ENCODE peak calls at places on chromosomes 7 and 10, in four cellular contexts. K is activated T-helper 1 cell treated with Interleukin-2 at 50 U/mL for 16 hours; G is left ventricle myocardium inferior; L is naive thymus-derived CD8-positive, alpha-beta T cell. F is an unnamed sample.
A peak's percentile ranks its signal among the peaks of the same experiment; 100 is the strongest.

GRCh38 chr7:125927556-125927955 is 997.9 kb upstream of the POT1 start:
- DNase-seq in G (no peak), K (no peak), L (no peak), F (no peak)

GRCh38 chr10:105844653-105845052 is 1203.6 kb downstream of the SORCS3 start:
- DNase-seq in G (no peak), K (no peak), L (no peak), F (no peak)

GRCh38 chr10:95864906-95865813 is 42.6 kb upstream of the CC2D2B start:
- DNase-seq in L (peak; percentile 32), K (no peak), G (no peak), F (peak; percentile 50)

GRCh38 chr10:14384096-14384730 is 53.5 kb upstream of the FRMD4A start:
- DNase-seq in K (no peak), L (no peak), G (no peak), F (no peak)

GRCh38 chr7:102258073-102258748 is 28.5 kb upstream of the SH2B2 start:
- DNase-seq in G (no peak), K (no peak), L (no peak), F (no peak)

GRCh38 chr10:101287922-101288638 is 58.8 kb upstream of the LBX1 start:
- DNase-seq in G (no peak), K (no peak), L (no peak), F (peak; percentile 86)

GRCh38 chr10:131964298-131964697 is 17.4 kb downstream of the BNIP3 start:
- DNase-seq in G (no peak), L (no peak), K (no peak), F (no peak)

GRCh38 chr7:13832346-13832745 is 157.1 kb downstream of the ETV1 start:
- DNase-seq in G (no peak), L (no peak), K (no peak), F (no peak)

GRCh38 chr10:34413920-34414319 is 401.2 kb downstream of the PARD3 start:
- DNase-seq in G (no peak), L (no peak), K (no peak), F (no peak)

GRCh38 chr7:142582351-142582750 is 166.9 kb upstream of the PRSS1 start:
- DNase-seq in L (no peak), G (no peak), K (no peak), F (no peak)

GRCh38 chr7:156545989-156546388 is 94.6 kb upstream of the RNF32 start:
- DNase-seq in L (no peak), K (no peak), G (no peak), F (no peak)

GRCh38 chr10:17143055-17143690 is 13.6 kb upstream of the CUBN start:
- DNase-seq in L (no peak), G (no peak), K (no peak), F (no peak)

GRCh38 chr10:47031251-47031952 is 120.2 kb downstream of the PTPN20 start:
- DNase-seq in G (no peak), L (no peak), K (no peak), F (peak; percentile 22)

GRCh38 chr7:30074422-30075030 is 46.3 kb downstream of the PLEKHA8 start:
- DNase-seq in L (peak; percentile 6), G (no peak), K (no peak), F (no peak)

GRCh38 chr10:104333037-104333727 is 5.1 kb downstream of the ITPRIP start:
- DNase-seq in L (peak; percentile 90), G (no peak), K (peak; percentile 33), F (no peak)

GRCh38 chr10:24215193-24215592 is 6.3 kb downstream of the KIAA1217 start:
- DNase-seq in G (no peak), K (no peak), L (no peak), F (no peak)

GRCh38 chr7:638256-639011 is 88.1 kb upstream of the DNAAF5 start:
- DNase-seq in K (no peak), L (no peak), G (no peak), F (no peak)

GRCh38 chr10:19749185-19749729 is 67.0 kb upstream of the PLXDC2 start:
- DNase-seq in L (no peak), K (no peak), G (no peak), F (no peak)

GRCh38 chr10:5564537-5565204 is 39.9 kb downstream of the CALML3 start:
- DNase-seq in K (peak; percentile 21), L (peak; percentile 39), G (no peak), F (no peak)

GRCh38 chr10:30788307-30788706 is 158.8 kb upstream of the LYZL2 start:
- DNase-seq in G (no peak), L (no peak), K (no peak), F (no peak)

GRCh38 chr7:76191783-76192240 is 9.9 kb upstream of the SRRM3 start:
- DNase-seq in K (no peak), L (no peak), G (no peak), F (peak; percentile 28)

GRCh38 chr7:73423519-73424485 is 9.8 kb upstream of the FZD9 start:
- DNase-seq in K (no peak), L (no peak), G (no peak), F (no peak)

GRCh38 chr10:12628153-12628552 is 278.8 kb downstream of the CAMK1D start:
- DNase-seq in G (no peak), L (no peak), K (no peak), F (no peak)

GRCh38 chr7:25900245-25900644 is 251.8 kb upstream of the NFE2L3 start:
- DNase-seq in K (no peak), G (no peak), L (no peak), F (no peak)

GRCh38 chr7:16712916-16713315 is 40.6 kb upstream of the TSPAN13 start:
- DNase-seq in G (no peak), K (no peak), L (no peak), F (no peak)

GRCh38 chr10:86489071-86489810 is 32.4 kb downstream of the WAPL start:
- DNase-seq in G (no peak), K (no peak), L (no peak), F (no peak)

GRCh38 chr10:3635248-3635647 is 149.8 kb downstream of the KLF6 start:
- DNase-seq in G (no peak), K (no peak), L (no peak), F (no peak)

GRCh38 chr7:40469481-40469880 is 334.7 kb downstream of the SUGCT start:
- DNase-seq in G (no peak), L (no peak), K (no peak), F (no peak)

GRCh38 chr7:106770191-106770590 is 94.9 kb upstream of the PIK3CG start:
- DNase-seq in G (no peak), L (no peak), K (no peak), F (no peak)

GRCh38 chr7:55154096-55154495 is 135.3 kb downstream of the EGFR start:
- DNase-seq in G (no peak), L (no peak), K (no peak), F (no peak)

GRCh38 chr7:47478017-47478344 is 103.9 kb downstream of the TNS3 start:
- DNase-seq in L (no peak), G (no peak), K (no peak), F (no peak)

GRCh38 chr10:5968037-5968680 is 9.2 kb downstream of the IL15RA start:
- DNase-seq in G (no peak), L (no peak), K (no peak), F (no peak)

GRCh38 chr7:112937651-112938390 is 147.6 kb upstream of the TMEM168 start:
- DNase-seq in L (peak; percentile 18), G (no peak), K (no peak), F (no peak)

GRCh38 chr7:116665447-116665996 is 6.5 kb upstream of the MET start:
- DNase-seq in G (no peak), L (no peak), K (no peak), F (no peak)

GRCh38 chr10:83965473-83965872 is 173.8 kb upstream of the GHITM start:
- DNase-seq in L (no peak), G (no peak), K (no peak), F (no peak)

GRCh38 chr7:44608916-44609648 is 2.7 kb downstream of the OGDH start:
- DNase-seq in G (no peak), L (no peak), K (no peak), F (no peak)

GRCh38 chr7:149448961-149449360 is 11.9 kb downstream of the ZNF777 start:
- DNase-seq in L (no peak), G (no peak), K (no peak), F (no peak)

GRCh38 chr7:103735377-103735776 is 254.1 kb downstream of the RELN start:
- DNase-seq in L (no peak), K (no peak), G (no peak), F (no peak)

GRCh38 chr10:88974446-88975376 is 15.9 kb upstream of the FAS start:
- DNase-seq in G (no peak), L (peak; percentile 45), K (no peak), F (no peak)

GRCh38 chr10:58969578-58969977 is 206.9 kb upstream of the PHYHIPL start:
- DNase-seq in G (no peak), K (no peak), L (no peak), F (no peak)